ENCODE peak calls at places on chromosomes 2 and 18, in eight cellular contexts. V, J, H, S, Y, K, F and M are unnamed samples.

GRCh38 chr2:216696751-216697560 is 1.6 kb upstream of the IGFBP5 start:
- DNase-seq in V (peak), J (peak), H (no peak), S (no peak), Y (peak), K (no peak), F (peak), M (no peak)

GRCh38 chr2:65064728-65065552 is 8.7 kb downstream of the CEP68 start:
- DNase-seq in V (peak), J (peak), H (peak), S (peak), Y (peak), K (peak), F (peak), M (peak)

GRCh38 chr2:1818404-1818803 is 74.1 kb upstream of the PXDN start:
- DNase-seq in V (peak), J (peak), H (no peak), S (no peak), Y (no peak), K (no peak), F (no peak), M (no peak)

GRCh38 chr2:38534746-38535403 is 67.9 kb downstream of the HNRNPLL start:
- DNase-seq in V (no peak), J (no peak), H (no peak), S (no peak), Y (no peak), K (no peak), F (no peak), M (no peak)

GRCh38 chr2:226660524-226660923 is 139.1 kb downstream of the IRS1 start:
- DNase-seq in V (peak), J (peak), H (no peak), S (peak), Y (peak), K (peak), F (peak), M (peak)

GRCh38 chr18:905948-906415 is 1.3 kb downstream of the ADCYAP1 start:
- DNase-seq in V (no peak), J (no peak), H (no peak), S (no peak), Y (no peak), K (no peak), F (no peak), M (no peak)

GRCh38 chr2:171878481-171878993 is 15.5 kb downstream of the SLC25A12 start:
- DNase-seq in V (peak), J (peak), H (peak), S (no peak), Y (no peak), K (no peak), F (peak), M (no peak)

GRCh38 chr2:96134421-96134820 is 3.9 kb downstream of the ASTL start:
- DNase-seq in V (no peak), J (no peak), H (no peak), S (no peak), Y (no peak), K (no peak), F (no peak), M (no peak)